ENCODE peak calls at places on chromosomes 5 and 9, in five cellular contexts. T, J, I, O and A are unnamed samples.

GRCh38 chr5:138330813-138331448 is 673 bp downstream of the CDC25C start:
- DNase-seq in O (no peak), T (no peak), J (no peak), I (no peak), A (no peak)

GRCh38 chr5:472076-472655 is 29.2 kb downstream of the EXOC3 start:
- DNase-seq in T (no peak), J (no peak), O (peak), I (no peak), A (no peak)

GRCh38 chr9:26308328-26308727 is 584.3 kb downstream of the CAAP1 start:
- DNase-seq in J (no peak), I (no peak), T (no peak), O (no peak), A (no peak)

GRCh38 chr5:170642776-170643436 is 139.1 kb downstream of the KCNIP1 start:
- DNase-seq in I (no peak), J (no peak), T (no peak), O (no peak), A (no peak)

GRCh38 chr9:86062845-86063693 is 36.3 kb downstream of the GOLM1 start:
- DNase-seq in O (no peak), I (no peak), J (no peak), T (no peak), A (no peak)

GRCh38 chr9:98502976-98503325 is 205.8 kb downstream of the GABBR2 start:
- DNase-seq in O (no peak), J (no peak), T (no peak), I (no peak), A (no peak)

GRCh38 chr5:64199425-64199824 is 33.8 kb downstream of the RNF180 start:
- DNase-seq in O (no peak), J (no peak), T (no peak), I (no peak), A (no peak)

GRCh38 chr9:136539427-136540412 is 6.1 kb downstream of the NOTCH1 start:
- DNase-seq in J (peak), I (peak), O (no peak), T (peak), A (no peak)

GRCh38 chr5:124154714-124155113 is 591.7 kb downstream of the ZNF608 start:
- DNase-seq in T (no peak), I (no peak), J (no peak), O (no peak), A (no peak)

GRCh38 chr9:137055385-137056364 is 1.8 kb upstream of the ENTPD2 start:
- DNase-seq in O (peak), J (no peak), I (no peak), T (no peak), A (no peak)

GRCh38 chr9:128286435-128286834 is 10.4 kb downstream of the SWI5 start:
- DNase-seq in T (no peak), O (no peak), J (no peak), I (no peak), A (no peak)

GRCh38 chr9:4422495-4422894 is 67.8 kb upstream of the SLC1A1 start:
- DNase-seq in T (no peak), O (no peak), J (no peak), I (no peak), A (no peak)

GRCh38 chr9:81848472-81848871 is 79.8 kb upstream of the SPATA31D4 start:
- DNase-seq in I (no peak), O (no peak), T (no peak), J (no peak), A (no peak)